ENCODE peak calls at places on chromosome 11, in nine cellular contexts. T, V, A, F, E, S, P, J and K are unnamed samples.

GRCh38 chr11:70545626-70545945 is 147.3 kb downstream of the CTTN start:
- DNase-seq in T (no peak), V (no peak), A (no peak), F (no peak), E (peak; percentile 49), S (no peak), P (peak; percentile 14), J (no peak), K (peak; percentile 35)

GRCh38 chr11:725624-726202 is 19.7 kb downstream of the EPS8L2 start:
- DNase-seq in T (no peak), V (no peak), A (peak; percentile 63), F (no peak), E (peak; percentile 81), S (peak; percentile 51), P (no peak), J (no peak), K (no peak)

GRCh38 chr11:104337273-104337672 is 173.3 kb upstream of the PDGFD start:
- DNase-seq in T (no peak), V (no peak), A (no peak), F (no peak), E (no peak), S (no peak), P (peak; percentile 10), J (no peak), K (no peak)

GRCh38 chr11:26234451-26234850 is 97.5 kb upstream of the ANO3 start:
- DNase-seq in T (no peak), V (no peak), A (no peak), F (no peak), E (no peak), S (no peak), P (peak; percentile 44), J (no peak), K (no peak)

GRCh38 chr11:12803086-12803826 is 129.0 kb downstream of the TEAD1 start:
- DNase-seq in T (no peak), V (no peak), A (no peak), F (peak; percentile 70), E (no peak), S (no peak), P (peak; percentile 38), J (no peak), K (no peak)

GRCh38 chr11:69483696-69484426 is 2.4 kb downstream of the LINC01488 start:
- DNase-seq in T (peak; percentile 9), V (no peak), A (peak; percentile 38), F (no peak), E (peak; percentile 64), S (no peak), P (no peak), J (no peak), K (peak; percentile 45)

GRCh38 chr11:10155793-10156490 is 138.1 kb downstream of the SBF2 start:
- DNase-seq in T (no peak), V (no peak), A (peak; percentile 45), F (peak; percentile 27), E (no peak), S (no peak), P (no peak), J (no peak), K (no peak)

GRCh38 chr11:133506551-133507094 is 25.7 kb downstream of the OPCML start:
- DNase-seq in T (no peak), V (no peak), A (no peak), F (no peak), E (no peak), S (no peak), P (no peak), J (no peak), K (no peak)

GRCh38 chr11:67369801-67370284 is 3.6 kb downstream of the CLCF1 start:
- DNase-seq in T (no peak), V (no peak), A (no peak), F (no peak), E (no peak), S (no peak), P (peak; percentile 52), J (no peak), K (no peak)
- H3K4me3 ChIP-seq in T (no peak overlapping the region), V (no peak overlapping the region), A (no peak overlapping the region), F (no peak overlapping the region), E (no peak overlapping the region), S (no peak overlapping the region), P (peak overlapping the region; percentile 81), J (no peak overlapping the region), K (no peak overlapping the region)

DNA sequence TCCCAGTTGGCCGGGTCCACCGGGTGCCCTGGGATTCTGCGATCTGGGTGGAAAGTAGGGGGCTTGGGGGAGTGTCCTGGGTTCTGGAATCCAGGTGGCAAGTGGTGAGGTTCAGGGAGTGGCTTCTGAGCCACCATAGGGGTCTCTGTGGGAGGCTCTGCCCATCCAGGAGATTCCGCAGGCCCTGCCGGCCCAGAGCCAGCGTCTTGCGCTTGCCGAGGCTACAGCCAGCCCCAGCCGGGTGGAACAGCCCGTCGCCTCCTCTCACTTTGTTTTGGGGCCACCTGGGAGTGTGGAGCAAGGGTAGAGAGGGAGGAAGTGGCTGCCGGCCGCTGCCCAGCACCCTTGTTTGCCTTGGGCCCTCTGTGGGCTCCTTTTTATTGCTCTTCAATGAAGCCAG is 60.6 kb upstream of the PPP6R3 start:
- DNase-seq in T (no peak), V (no peak), A (no peak), F (no peak), E (no peak), S (no peak), P (no peak), J (no peak), K (no peak)
- H3K27ac ChIP-seq in T (peak overlapping the region; percentile 94), V (no peak overlapping the region), A (peak overlapping the region; percentile 86), F (no peak overlapping the region), E (peak overlapping the region; percentile 55), S (no peak overlapping the region), P (no peak overlapping the region), J (peak overlapping the region; percentile 75), K (peak overlapping the region; percentile 49)

GRCh38 chr11:72720047-72720446 is 32.2 kb downstream of the ARAP1 start:
- DNase-seq in T (peak; percentile 38), V (no peak), A (no peak), F (no peak), E (no peak), S (no peak), P (no peak), J (no peak), K (peak; percentile 74)

GRCh38 chr11:72722050-72722748 is 30.0 kb downstream of the ARAP1 start:
- DNase-seq in T (peak; percentile 88), V (peak; percentile 25), A (peak; percentile 62), F (peak; percentile 75), E (peak; percentile 96), S (peak; percentile 92), P (peak; percentile 90), J (peak; percentile 91), K (peak; percentile 91)

GRCh38 chr11:72720806-72721205 is 31.4 kb downstream of the ARAP1 start:
- DNase-seq in T (no peak), V (no peak), A (no peak), F (no peak), E (no peak), S (no peak), P (peak; percentile 31), J (no peak), K (peak; percentile 46)

GRCh38 chr11:72721689-72722049 is 30.5 kb downstream of the ARAP1 start:
- DNase-seq in T (peak; percentile 42), V (no peak), A (no peak), F (peak; percentile 48), E (peak; percentile 88), S (no peak), P (peak; percentile 62), J (peak; percentile 40), K (peak; percentile 75)

DNA sequence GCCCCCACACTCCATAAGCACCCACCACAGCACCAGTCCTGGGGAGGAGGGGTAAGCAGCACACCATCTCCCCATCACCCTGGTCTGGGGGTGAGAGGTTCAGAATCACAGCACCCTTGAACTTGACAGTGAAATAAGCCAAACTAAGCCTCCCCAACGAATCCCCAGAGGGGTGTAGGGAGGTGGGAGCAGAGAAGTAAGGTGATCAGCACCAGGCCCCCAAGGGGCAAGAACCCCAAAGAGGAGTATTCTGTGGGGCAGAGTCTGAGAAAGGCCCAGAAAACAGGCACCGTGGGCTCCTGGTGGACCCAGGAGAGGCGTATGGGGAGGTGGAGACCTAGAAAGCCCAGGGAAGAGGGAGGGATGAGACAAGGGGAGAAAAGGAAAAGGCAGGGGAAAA is 30.9 kb downstream of the ARAP1 start:
- DNase-seq in T (no peak), V (no peak), A (no peak), F (no peak), E (no peak), S (no peak), P (no peak), J (no peak), K (no peak)
- H3K4me3 ChIP-seq in T (peak overlapping the region; percentile 73), V (peak overlapping the region; percentile 69), A (no peak overlapping the region), F (no peak overlapping the region), E (peak overlapping the region; percentile 58), S (peak overlapping the region; percentile 50), P (peak overlapping the region; percentile 91), J (peak overlapping the region; percentile 61), K (peak overlapping the region; percentile 79)

DNA sequence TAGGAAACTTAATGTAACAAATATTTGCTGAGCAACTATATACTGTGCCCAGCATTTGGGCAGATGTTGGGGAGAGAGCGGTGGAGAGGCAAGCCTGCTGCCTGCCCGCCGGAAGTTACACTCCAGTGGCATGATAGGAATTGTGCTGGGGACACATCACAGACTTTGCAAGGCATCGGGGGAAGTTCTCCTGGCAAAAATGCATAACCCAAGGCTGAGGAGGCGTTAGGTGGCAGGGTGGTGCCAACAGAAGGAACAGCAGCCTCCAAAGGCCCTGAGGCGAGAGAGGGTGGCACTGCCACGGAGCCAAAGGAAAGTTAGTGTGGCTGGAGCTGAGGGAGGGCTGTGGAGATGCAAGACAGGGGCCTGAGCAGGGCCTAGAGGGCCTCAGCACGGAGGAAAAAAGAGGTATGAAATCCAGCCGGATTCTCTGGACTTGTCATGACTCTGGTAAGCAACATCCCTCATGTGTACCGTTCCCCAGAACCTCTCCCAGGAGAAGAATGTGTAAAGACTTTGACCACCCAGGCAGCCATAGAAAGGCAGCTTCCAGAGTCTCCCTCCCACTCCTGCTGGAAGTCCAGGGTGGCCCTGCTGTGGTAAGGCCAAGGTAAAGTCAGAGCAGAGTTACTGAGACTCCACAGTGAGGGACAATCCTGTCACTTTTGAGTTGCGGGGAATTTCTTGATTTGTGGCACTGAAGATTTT is 76.1 kb upstream of the RAB1B start:
- DNase-seq in T (no peak), V (no peak), A (no peak), F (no peak), E (no peak), S (no peak), P (peak; percentile 40), J (no peak), K (no peak)
- H3K27ac ChIP-seq in T (peak overlapping the region; percentile 0), V (no peak overlapping the region), A (no peak overlapping the region), F (no peak overlapping the region), E (no peak overlapping the region), S (no peak overlapping the region), P (peak overlapping the region; percentile 45), J (no peak overlapping the region), K (peak overlapping the region; percentile 27)

GRCh38 chr11:126886085-126886484 is 114.5 kb downstream of the KIRREL3 start:
- DNase-seq in T (no peak), V (no peak), A (no peak), F (no peak), E (no peak), S (no peak), P (no peak), J (no peak), K (no peak)
- H3K4me3 ChIP-seq in T (no peak overlapping the region), V (no peak overlapping the region), A (no peak overlapping the region), F (no peak overlapping the region), E (no peak overlapping the region), S (no peak overlapping the region), P (no peak overlapping the region), J (no peak overlapping the region), K (no peak overlapping the region)

GRCh38 chr11:66258473-66258893 is 10.0 kb upstream of the RAB1B start:
- DNase-seq in T (no peak), V (no peak), A (no peak), F (no peak), E (no peak), S (no peak), P (no peak), J (no peak), K (no peak)
- H3K27ac ChIP-seq in T (peak overlapping the region; percentile 87), V (peak overlapping the region; percentile 86), A (peak overlapping the region; percentile 85), F (peak overlapping the region; percentile 9), E (peak overlapping the region; percentile 96), S (peak overlapping the region; percentile 76), P (no peak overlapping the region), J (peak overlapping the region; percentile 84), K (peak overlapping the region; percentile 83)